ENCODE peak calls at places on chromosomes 6 and 20, in six cellular contexts. Y is CD8-positive, alpha-beta T cell; N is OCI-LY7; F is psoas muscle; K is prostate gland; E is colonic mucosa. B is an unnamed sample.
A peak's percentile ranks its signal among the peaks of the same experiment; 100 is the strongest.

GRCh38 chr6:71588490-71588889 is 297.9 kb upstream of the RIMS1 start:
- DNase-seq in E (no peak), F (no peak), Y (no peak), N (no peak), K (no peak), B (no peak)

GRCh38 chr20:33915726-33916331 is 77.9 kb upstream of the RALY start:
- DNase-seq in K (no peak), Y (peak; percentile 24), N (peak; percentile 58), F (peak; percentile 77), E (peak; percentile 59), B (peak; percentile 58)

GRCh38 chr6:53178837-53179432 is 30.3 kb upstream of the GCM1 start:
- DNase-seq in E (no peak), K (no peak), F (no peak), Y (no peak), N (no peak), B (no peak)

GRCh38 chr6:33313709-33314514 is at the start of gene TAPBP:
- DNase-seq in F (peak; percentile 76), K (peak; percentile 61), N (peak; percentile 84), Y (peak; percentile 72), E (peak; percentile 76), B (peak; percentile 56)

GRCh38 chr6:73523434-73524123 is 2.7 kb upstream of the EEF1A1 start:
- DNase-seq in F (peak; percentile 72), N (peak; percentile 87), K (peak; percentile 59), Y (peak; percentile 62), E (peak; percentile 85), B (peak; percentile 85)

GRCh38 chr20:59148713-59149493 is 14.7 kb upstream of the ZNF831 start:
- DNase-seq in N (no peak), K (no peak), E (no peak), F (no peak), Y (no peak), B (no peak)

GRCh38 chr6:42025066-42025789 is 25.1 kb upstream of the TAF8 start:
- DNase-seq in K (no peak), Y (no peak), F (no peak), N (peak; percentile 93), E (no peak), B (no peak)

GRCh38 chr20:10654630-10655029 is 19.2 kb downstream of the JAG1 start:
- DNase-seq in Y (no peak), E (peak; percentile 64), K (peak; percentile 90), N (no peak), F (no peak), B (peak; percentile 83)

GRCh38 chr6:121310495-121310894 is 23.8 kb downstream of the TBC1D32 start:
- DNase-seq in Y (no peak), F (no peak), N (no peak), E (no peak), K (no peak), B (no peak)

GRCh38 chr20:62624325-62624690 is 18.0 kb upstream of the SLCO4A1 start:
- DNase-seq in E (no peak), Y (no peak), N (peak; percentile 88), K (no peak), F (peak; percentile 66), B (peak; percentile 51)

GRCh38 chr6:72620866-72621242 is 1.0 kb upstream of the KCNQ5 start:
- DNase-seq in Y (peak; percentile 6), N (peak; percentile 41), F (peak; percentile 47), K (no peak), E (no peak), B (no peak)

GRCh38 chr6:144019929-144020328 is 11.9 kb upstream of the PLAGL1 start:
- DNase-seq in N (no peak), F (no peak), E (no peak), Y (no peak), K (no peak), B (no peak)

GRCh38 chr6:144027927-144028587 is 20.0 kb upstream of the PLAGL1 start:
- DNase-seq in F (no peak), E (no peak), Y (no peak), N (no peak), K (no peak), B (no peak)

GRCh38 chr6:144017167-144018094 is 9.4 kb upstream of the PLAGL1 start:
- DNase-seq in K (no peak), Y (no peak), N (no peak), E (no peak), F (no peak), B (no peak)

DNA sequence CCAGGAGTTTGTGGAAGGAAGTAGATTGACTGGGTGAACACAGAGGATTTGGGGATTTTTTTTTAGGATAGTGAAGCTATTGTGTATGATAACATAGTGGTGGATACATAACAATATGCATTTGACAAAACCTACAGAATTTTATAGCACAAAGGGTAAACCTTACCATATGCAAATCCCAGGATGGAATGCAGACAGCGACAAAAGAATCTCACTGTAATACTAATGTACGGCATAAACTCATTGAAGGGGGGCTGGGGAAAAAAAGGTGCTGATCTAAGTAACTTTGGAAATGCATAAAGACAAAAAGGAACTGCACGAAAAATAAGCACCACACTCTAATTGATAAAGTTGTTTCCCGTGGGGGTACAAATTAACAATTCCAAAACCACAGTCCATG is 15.2 kb upstream of the PLAGL1 start:
- DNase-seq in K (no peak), F (no peak), E (no peak), Y (no peak), N (no peak), B (no peak)
- H3K4me1 ChIP-seq in K (no peaks in the 10 kb centered on the region), F (no peaks in the 10 kb centered on the region), E (no peaks in the 10 kb centered on the region), Y (no peaks in the 10 kb centered on the region), N (no peaks in the 10 kb centered on the region), B (no peaks in the 10 kb centered on the region)

GRCh38 chr6:35967059-35967769 is 46.3 kb upstream of the SRPK1 start:
- DNase-seq in K (no peak), F (no peak), Y (no peak), E (no peak), N (no peak), B (no peak)

GRCh38 chr6:35960192-35960591 is 39.3 kb upstream of the SRPK1 start:
- DNase-seq in F (no peak), N (no peak), Y (no peak), K (no peak), E (no peak), B (no peak)

DNA sequence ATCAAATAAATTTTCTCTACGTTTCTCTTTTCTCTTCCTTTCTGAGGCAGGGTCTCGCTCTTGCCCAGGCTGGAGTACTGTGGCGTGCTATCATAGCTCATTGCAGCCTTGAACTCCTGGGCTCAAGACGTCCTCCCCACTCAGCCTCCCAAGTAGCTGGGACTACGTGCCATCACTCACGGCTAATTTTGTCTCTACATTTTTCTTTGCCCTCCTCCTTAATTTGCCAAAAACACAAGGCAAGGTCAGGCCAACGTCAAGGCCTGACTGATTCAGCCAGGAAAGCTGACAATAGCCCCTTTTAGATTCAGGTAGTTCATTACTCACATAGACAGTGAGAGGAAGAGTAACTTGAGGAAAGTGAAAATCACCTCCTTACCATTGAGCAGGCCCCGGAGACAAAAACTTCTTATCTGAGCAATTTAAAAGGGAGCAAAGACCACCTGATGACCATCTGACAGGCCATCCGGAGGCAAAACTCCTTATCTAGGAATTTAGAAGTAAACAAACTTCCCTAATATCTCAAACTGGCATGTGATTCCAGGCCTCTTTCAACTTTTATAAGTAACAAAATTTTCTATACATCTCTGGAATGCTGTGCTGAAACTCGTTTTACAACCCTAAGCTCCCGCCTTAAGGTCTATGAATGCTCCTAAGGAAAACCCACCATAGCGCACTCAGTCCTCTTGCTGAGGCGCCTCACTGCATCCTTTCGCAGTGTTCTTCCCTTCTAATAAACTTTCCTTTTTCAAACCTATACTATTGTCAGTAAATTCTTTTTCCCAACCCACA is 42.1 kb upstream of the SRPK1 start:
- DNase-seq in E (no peak), N (no peak), F (no peak), Y (no peak), K (no peak), B (no peak)
- H3K4me3 ChIP-seq in E (no peak overlapping the region), N (no peak overlapping the region), F (no peak overlapping the region), Y (no peak overlapping the region), K (no peak overlapping the region), B (no peak overlapping the region)

GRCh38 chr20:35062478-35062877 is 30.1 kb downstream of the TRPC4AP start:
- DNase-seq in K (no peak), F (no peak), N (no peak), E (no peak), Y (no peak), B (no peak)

GRCh38 chr20:35060168-35060567 is 32.4 kb downstream of the TRPC4AP start:
- DNase-seq in N (no peak), E (no peak), F (no peak), K (no peak), Y (no peak), B (no peak)

GRCh38 chr20:35059110-35059509 is 33.5 kb downstream of the TRPC4AP start:
- DNase-seq in Y (no peak), E (no peak), N (no peak), K (no peak), F (no peak), B (no peak)

GRCh38 chr20:35058184-35058583 is 34.4 kb downstream of the TRPC4AP start:
- DNase-seq in F (no peak), K (no peak), E (no peak), N (no peak), Y (no peak), B (no peak)

DNA sequence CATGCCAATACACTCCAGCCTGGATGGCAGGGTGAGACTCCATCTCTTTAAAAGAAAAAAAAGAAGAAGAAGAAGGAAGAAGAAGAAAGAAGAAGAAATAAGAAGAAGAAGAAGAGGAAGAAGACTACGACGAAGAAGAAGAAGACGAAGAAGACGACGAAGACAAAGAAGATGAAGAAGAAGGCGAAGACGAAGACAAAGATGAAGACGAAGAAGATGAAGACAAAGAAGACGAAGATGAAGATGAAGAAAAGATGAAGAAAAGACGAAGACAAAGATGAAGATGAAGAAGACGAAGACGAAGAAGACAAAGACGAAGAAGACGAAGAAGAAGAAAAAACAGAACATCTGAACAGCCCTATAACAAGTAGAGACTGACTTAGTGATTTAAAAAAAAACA is 33.0 kb downstream of the TRPC4AP start:
- DNase-seq in F (no peak), K (no peak), E (no peak), N (no peak), Y (no peak), B (no peak)
- TF ChIP-seq CTCF in F (no peak), K (no peak), E (no peak), N (no peak), Y (no peak), B (no peak)

GRCh38 chr6:6409397-6410030 is 89.1 kb upstream of the F13A1 start:
- DNase-seq in K (no peak), Y (no peak), E (no peak), F (no peak), N (no peak), B (no peak)
- H3K4me1 ChIP-seq in K (no peaks in the 10 kb centered on the region), Y (no peaks in the 10 kb centered on the region), E (no peaks in the 10 kb centered on the region), F (no peaks in the 10 kb centered on the region), N (peaks cover 64% of the 10 kb centered on the region), B (peaks cover 3% of the 10 kb centered on the region)

GRCh38 chr6:157273756-157274088 is 49.6 kb downstream of the TMEM242 start:
- DNase-seq in K (no peak), F (no peak), N (peak; percentile 84), E (peak; percentile 66), Y (peak; percentile 64), B (peak; percentile 12)
- H3K4me3 ChIP-seq in K (no peak overlapping the region), F (peak overlapping the region; percentile 79), N (peak overlapping the region; percentile 67), E (peak overlapping the region; percentile 78), Y (peak overlapping the region; percentile 81), B (no peak overlapping the region)